ENCODE peak calls at places on chromosomes 13 and 19, in four cellular contexts. One of them, this sample, is unnamed.

GRCh38 chr19:42468273-42468796 is 25.6 kb upstream of the CXCL17 start:
- DNase-seq in ovary: no peak
- DNase-seq in neural progenitor cell: no peak
- DNase-seq in left ventricle myocardium inferior: no peak
- DNase-seq in this sample: no peak

GRCh38 chr13:28048768-28049167 is 51.6 kb downstream of the FLT3 start:
- DNase-seq in ovary: no peak
- DNase-seq in left ventricle myocardium inferior: no peak
- DNase-seq in neural progenitor cell: no peak
- DNase-seq in this sample: no peak

GRCh38 chr13:74930402-74931165 is 551.4 kb downstream of the TBC1D4 start:
- DNase-seq in left ventricle myocardium inferior: no peak
- DNase-seq in neural progenitor cell: no peak
- DNase-seq in ovary: no peak
- DNase-seq in this sample: no peak

GRCh38 chr19:5246554-5247155 is 94.0 kb downstream of the PTPRS start:
- DNase-seq in ovary: no peak
- DNase-seq in left ventricle myocardium inferior: no peak
- DNase-seq in neural progenitor cell: no peak
- DNase-seq in this sample: no peak

GRCh38 chr13:111857336-111857735 is 209.6 kb upstream of the SOX1 start:
- DNase-seq in left ventricle myocardium inferior: no peak
- DNase-seq in ovary: no peak
- DNase-seq in neural progenitor cell: no peak
- DNase-seq in this sample: no peak

GRCh38 chr19:31312629-31313244 is 36.5 kb downstream of the TSHZ3 start:
- DNase-seq in neural progenitor cell: no peak
- DNase-seq in ovary: no peak
- DNase-seq in left ventricle myocardium inferior: no peak
- DNase-seq in this sample: no peak

GRCh38 chr13:60397693-60398437 is 845 bp downstream of the TDRD3 start:
- DNase-seq in ovary: peak; percentile 53
- DNase-seq in left ventricle myocardium inferior: peak; percentile 67
- DNase-seq in neural progenitor cell: peak; percentile 83
- DNase-seq in this sample: peak; percentile 83

GRCh38 chr13:21046203-21046602 is 15.2 kb downstream of the LATS2 start:
- DNase-seq in neural progenitor cell: no peak
- DNase-seq in ovary: no peak
- DNase-seq in left ventricle myocardium inferior: no peak
- DNase-seq in this sample: no peak

GRCh38 chr13:24997367-24997967 is 98.5 kb upstream of the PABPC3 start:
- DNase-seq in neural progenitor cell: peak; percentile 46
- DNase-seq in ovary: no peak
- DNase-seq in left ventricle myocardium inferior: no peak
- DNase-seq in this sample: no peak

GRCh38 chr19:14111486-14111885 is 6.1 kb downstream of the PRKACA start:
- DNase-seq in left ventricle myocardium inferior: no peak
- DNase-seq in ovary: no peak
- DNase-seq in neural progenitor cell: no peak
- DNase-seq in this sample: no peak

GRCh38 chr13:85148009-85148408 is 651.2 kb downstream of the SLITRK6 start:
- DNase-seq in neural progenitor cell: peak; percentile 87
- DNase-seq in left ventricle myocardium inferior: no peak
- DNase-seq in ovary: no peak
- DNase-seq in this sample: no peak

GRCh38 chr13:40288259-40288658 is 378.2 kb downstream of the FOXO1 start:
- DNase-seq in ovary: no peak
- DNase-seq in neural progenitor cell: no peak
- DNase-seq in left ventricle myocardium inferior: no peak
- DNase-seq in this sample: no peak

GRCh38 chr13:40786568-40786996 is 2.8 kb upstream of the SLC25A15 start:
- DNase-seq in neural progenitor cell: no peak
- DNase-seq in left ventricle myocardium inferior: no peak
- DNase-seq in ovary: no peak
- DNase-seq in this sample: no peak

GRCh38 chr19:4991538-4991937 is 22.6 kb downstream of the KDM4B start:
- DNase-seq in left ventricle myocardium inferior: no peak
- DNase-seq in neural progenitor cell: no peak
- DNase-seq in ovary: no peak
- DNase-seq in this sample: no peak

GRCh38 chr19:50461066-50461875 is 15.0 kb upstream of the EMC10 start:
- DNase-seq in neural progenitor cell: peak; percentile 87
- DNase-seq in left ventricle myocardium inferior: peak; percentile 36
- DNase-seq in ovary: no peak
- DNase-seq in this sample: no peak

GRCh38 chr19:12794196-12794921 is 3.1 kb downstream of the JUNB start:
- DNase-seq in neural progenitor cell: no peak
- DNase-seq in left ventricle myocardium inferior: no peak
- DNase-seq in ovary: peak; percentile 62
- DNase-seq in this sample: no peak

GRCh38 chr19:311813-312261 is 20.6 kb upstream of the PLPP2 start:
- DNase-seq in ovary: peak; percentile 12
- DNase-seq in left ventricle myocardium inferior: peak; percentile 39
- DNase-seq in neural progenitor cell: peak; percentile 0
- DNase-seq in this sample: no peak

GRCh38 chr19:45767410-45767880 is 1.6 kb downstream of the SIX5 start:
- DNase-seq in left ventricle myocardium inferior: peak; percentile 81
- DNase-seq in ovary: peak; percentile 88
- DNase-seq in neural progenitor cell: peak; percentile 88
- DNase-seq in this sample: peak; percentile 77

GRCh38 chr19:41746593-41747227 is 8.6 kb upstream of the CEACAM6 start:
- DNase-seq in neural progenitor cell: peak; percentile 31
- DNase-seq in left ventricle myocardium inferior: no peak
- DNase-seq in ovary: no peak
- DNase-seq in this sample: peak; percentile 62

GRCh38 chr13:45773236-45773635 is 71.1 kb downstream of the CBY2 start:
- DNase-seq in left ventricle myocardium inferior: no peak
- DNase-seq in ovary: no peak
- DNase-seq in neural progenitor cell: no peak
- DNase-seq in this sample: no peak

GRCh38 chr13:102312841-102313240 is 89.0 kb downstream of the FGF14 start:
- DNase-seq in ovary: no peak
- DNase-seq in left ventricle myocardium inferior: no peak
- DNase-seq in neural progenitor cell: no peak
- DNase-seq in this sample: no peak

GRCh38 chr13:41562083-41562482 is 104.7 kb downstream of the RGCC start:
- DNase-seq in neural progenitor cell: no peak
- DNase-seq in left ventricle myocardium inferior: peak; percentile 82
- DNase-seq in ovary: peak; percentile 70
- DNase-seq in this sample: no peak

GRCh38 chr13:98688373-98688772 is 64.1 kb downstream of the SLC15A1 start:
- DNase-seq in ovary: no peak
- DNase-seq in neural progenitor cell: no peak
- DNase-seq in left ventricle myocardium inferior: no peak
- DNase-seq in this sample: no peak

GRCh38 chr19:13794388-13794751 is 873 bp upstream of the ZSWIM4 start:
- DNase-seq in left ventricle myocardium inferior: peak; percentile 83
- DNase-seq in ovary: peak; percentile 91
- DNase-seq in neural progenitor cell: no peak
- DNase-seq in this sample: peak; percentile 70

GRCh38 chr19:39223703-39224279 is 19.7 kb upstream of the SYCN start:
- DNase-seq in neural progenitor cell: peak; percentile 84
- DNase-seq in left ventricle myocardium inferior: no peak
- DNase-seq in ovary: no peak
- DNase-seq in this sample: no peak

GRCh38 chr19:2517881-2518601 is 42.1 kb downstream of the GADD45B start:
- DNase-seq in neural progenitor cell: peak; percentile 37
- DNase-seq in ovary: no peak
- DNase-seq in left ventricle myocardium inferior: no peak
- DNase-seq in this sample: no peak

GRCh38 chr13:81781471-81781870 is 1440.5 kb upstream of the SPRY2 start:
- DNase-seq in neural progenitor cell: no peak
- DNase-seq in left ventricle myocardium inferior: no peak
- DNase-seq in ovary: no peak
- DNase-seq in this sample: no peak

GRCh38 chr19:6220385-6221191 is 59.2 kb downstream of the MLLT1 start:
- DNase-seq in ovary: peak; percentile 89
- DNase-seq in left ventricle myocardium inferior: peak; percentile 53
- DNase-seq in neural progenitor cell: no peak
- DNase-seq in this sample: no peak

GRCh38 chr19:5455367-5456129 is at the start of gene ZNRF4:
- DNase-seq in ovary: no peak
- DNase-seq in neural progenitor cell: no peak
- DNase-seq in left ventricle myocardium inferior: no peak
- DNase-seq in this sample: no peak

GRCh38 chr19:42091300-42092266 is 15.6 kb downstream of the ZNF574 start:
- DNase-seq in neural progenitor cell: no peak
- DNase-seq in left ventricle myocardium inferior: no peak
- DNase-seq in ovary: peak; percentile 40
- DNase-seq in this sample: no peak

GRCh38 chr13:59771272-59771671 is 392.5 kb downstream of the DIAPH3 start:
- DNase-seq in neural progenitor cell: peak; percentile 20
- DNase-seq in left ventricle myocardium inferior: no peak
- DNase-seq in ovary: no peak
- DNase-seq in this sample: no peak

GRCh38 chr13:26449063-26449848 is 108.2 kb upstream of the WASF3 start:
- DNase-seq in left ventricle myocardium inferior: no peak
- DNase-seq in neural progenitor cell: no peak
- DNase-seq in ovary: no peak
- DNase-seq in this sample: no peak

GRCh38 chr19:55014714-55015113 is 23.4 kb downstream of the GP6 start:
- DNase-seq in neural progenitor cell: no peak
- DNase-seq in ovary: no peak
- DNase-seq in left ventricle myocardium inferior: peak; percentile 18
- DNase-seq in this sample: no peak

GRCh38 chr13:24131749-24132148 is 28.8 kb upstream of the SPATA13 start:
- DNase-seq in left ventricle myocardium inferior: no peak
- DNase-seq in neural progenitor cell: no peak
- DNase-seq in ovary: no peak
- DNase-seq in this sample: no peak

GRCh38 chr19:57706346-57706745 is 2.7 kb downstream of the ZNF154 start:
- DNase-seq in neural progenitor cell: no peak
- DNase-seq in ovary: no peak
- DNase-seq in left ventricle myocardium inferior: no peak
- DNase-seq in this sample: no peak
- H3K4me3 ChIP-seq in neural progenitor cell: no peak overlapping the region
- H3K4me3 ChIP-seq in ovary: no peak overlapping the region
- H3K4me3 ChIP-seq in left ventricle myocardium inferior: no peak overlapping the region
- H3K4me3 ChIP-seq in this sample: no peak overlapping the region

DNA sequence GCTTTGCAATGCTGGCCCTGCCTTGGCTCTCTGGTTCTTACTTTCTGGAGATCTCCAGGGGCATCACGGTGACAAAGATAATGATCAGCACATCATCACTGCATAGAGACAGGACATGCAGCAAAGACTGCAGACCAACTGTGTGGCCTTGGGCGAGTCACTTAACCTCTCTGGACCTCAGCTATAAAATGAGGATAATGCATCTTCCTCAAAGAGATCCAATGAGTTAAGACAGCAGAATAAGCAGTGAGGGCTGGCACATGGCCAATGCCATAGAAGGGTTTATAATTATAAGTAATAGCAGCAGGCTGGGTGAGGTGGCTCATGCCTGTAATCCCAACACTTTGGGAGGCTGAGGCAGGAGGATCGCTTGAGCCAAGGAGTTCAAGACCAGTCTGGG is 2.4 kb downstream of the MAG start:
- DNase-seq in neural progenitor cell: no peak
- DNase-seq in ovary: no peak
- DNase-seq in left ventricle myocardium inferior: no peak
- DNase-seq in this sample: no peak
- H3K4me1 ChIP-seq in neural progenitor cell: peaks cover 8% of the 10 kb centered on the region
- H3K4me1 ChIP-seq in ovary: no peaks in the 10 kb centered on the region
- H3K4me1 ChIP-seq in left ventricle myocardium inferior: no peaks in the 10 kb centered on the region
- H3K4me1 ChIP-seq in this sample: no peaks in the 10 kb centered on the region

GRCh38 chr19:10289836-10290438 is at the start of gene ICAM5:
- DNase-seq in neural progenitor cell: no peak
- DNase-seq in ovary: no peak
- DNase-seq in left ventricle myocardium inferior: no peak
- DNase-seq in this sample: no peak
- TF ChIP-seq CTCF in neural progenitor cell: no peak
- TF ChIP-seq CTCF in ovary: no peak
- TF ChIP-seq CTCF in left ventricle myocardium inferior: no peak
- TF ChIP-seq CTCF in this sample: no peak

DNA sequence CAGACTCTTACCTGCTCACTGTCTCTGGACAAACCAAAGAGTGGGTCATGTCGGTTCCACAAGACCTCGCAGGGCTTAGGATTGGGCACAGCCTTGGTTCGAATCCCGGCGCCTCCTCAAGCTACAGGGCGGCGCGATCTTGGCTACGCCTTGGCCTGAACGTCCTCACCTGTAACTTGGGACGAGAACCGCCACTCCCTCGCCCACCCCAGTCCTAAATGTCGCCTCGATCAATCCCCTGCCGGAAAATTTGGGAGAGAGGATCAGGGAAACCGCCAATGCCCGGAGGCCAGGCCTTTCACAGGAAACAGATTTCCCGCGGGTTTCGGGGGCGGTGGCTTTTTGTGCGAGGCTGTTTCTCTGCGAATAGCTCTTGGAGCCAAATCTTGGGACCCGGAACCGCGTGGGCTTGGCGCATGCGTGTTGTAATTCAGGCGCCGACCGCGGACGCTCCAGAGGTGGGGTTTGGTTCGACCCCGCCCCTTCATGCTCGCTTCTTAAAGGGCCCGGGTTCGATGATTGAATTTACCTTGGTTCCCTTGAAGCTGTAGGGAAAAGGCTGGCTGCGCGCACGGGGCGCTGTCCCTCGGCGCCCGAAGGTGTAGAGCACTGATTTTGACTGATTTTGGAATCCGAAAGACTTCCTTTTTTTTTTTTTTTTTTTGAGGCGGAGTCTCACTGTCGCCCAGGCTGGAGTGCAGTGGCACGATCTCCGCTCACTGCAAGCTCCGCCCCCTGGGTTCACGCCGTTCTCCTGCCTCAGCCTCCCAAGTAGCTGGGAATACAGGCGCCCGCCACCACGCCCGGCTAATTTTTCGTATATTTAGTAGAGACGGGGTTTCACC is at the start of gene NR2C2AP:
- DNase-seq in neural progenitor cell: peak; percentile 85
- DNase-seq in left ventricle myocardium inferior: peak; percentile 94
- DNase-seq in ovary: peak; percentile 92
- DNase-seq in this sample: peak; percentile 95
- H3K4me3 ChIP-seq in neural progenitor cell: peak within 1 kb of the TSS; percentile 60
- H3K4me3 ChIP-seq in left ventricle myocardium inferior: peak within 1 kb of the TSS; percentile 74
- H3K4me3 ChIP-seq in ovary: peak within 1 kb of the TSS; percentile 51
- H3K4me3 ChIP-seq in this sample: peak within 1 kb of the TSS; percentile 89

This sample was measured in lower lobe of right lung.